ENCODE peak calls at places on chromosomes 7 and 10, in eight cellular contexts. J, E, N, I, G, H, P and S are unnamed samples.

GRCh38 chr10:24041030-24041429 is 167.9 kb upstream of the KIAA1217 start:
- DNase-seq in E (no peak), I (no peak), P (no peak), G (no peak), H (no peak), J (no peak), N (no peak), S (no peak)

GRCh38 chr10:86802709-86803108 is 46.3 kb downstream of the BMPR1A start:
- DNase-seq in J (no peak), N (no peak), E (no peak), P (no peak), I (no peak), G (no peak), H (no peak), S (no peak)

GRCh38 chr10:6445671-6446278 is 134.3 kb downstream of the PRKCQ start:
- DNase-seq in E (peak), P (peak), N (no peak), H (peak), I (peak), G (peak), J (peak), S (no peak)

GRCh38 chr10:108384378-108384777 is 1219.9 kb upstream of the SORCS1 start:
- DNase-seq in E (no peak), J (no peak), P (no peak), I (no peak), N (no peak), H (no peak), G (no peak), S (no peak)

GRCh38 chr7:85261341-85261740 is 74.5 kb upstream of the SEMA3D start:
- DNase-seq in I (no peak), N (peak), P (no peak), J (no peak), E (no peak), H (peak), G (no peak), S (no peak)

GRCh38 chr7:22453159-22453558 is 46.8 kb downstream of the STEAP1B start:
- DNase-seq in N (no peak), G (no peak), J (no peak), E (no peak), H (no peak), P (no peak), I (no peak), S (no peak)

GRCh38 chr7:4073052-4073451 is 609.0 kb upstream of the FOXK1 start:
- DNase-seq in N (no peak), P (no peak), J (no peak), I (no peak), G (no peak), E (no peak), H (no peak), S (no peak)

GRCh38 chr7:89606479-89606878 is 547.8 kb upstream of the STEAP1 start:
- DNase-seq in J (no peak), I (no peak), G (no peak), P (no peak), N (no peak), H (no peak), E (no peak), S (no peak)

GRCh38 chr10:129968020-129968861 is 4.2 kb upstream of the EBF3 start:
- DNase-seq in E (no peak), I (no peak), G (no peak), H (no peak), J (no peak), P (no peak), N (no peak), S (no peak)